ENCODE peak calls at places on chromosomes 2 and 18, in eight cellular contexts. U is GM23338, Q is IMR-90, E is left ventricle myocardium inferior, X is lung, T is thyroid gland, W is cardiac muscle cell, Y is stomach. Z is an unnamed sample.

GRCh38 chr2:73611867-73612266 is 30.4 kb downstream of the NAT8 start:
- DNase-seq in W (no peak), X (no peak), E (no peak), U (no peak), Q (peak; percentile 31), T (no peak), Y (no peak), Z (no peak)

GRCh38 chr18:22088029-22088428 is 81.4 kb upstream of the GATA6 start:
- DNase-seq in U (no peak), Y (peak; percentile 81), W (no peak), X (peak; percentile 73), T (peak; percentile 4), E (no peak), Q (no peak), Z (no peak)

GRCh38 chr18:13514558-13514957 is 211.8 kb downstream of the FAM210A start:
- DNase-seq in Q (no peak), E (no peak), U (no peak), W (no peak), T (no peak), X (no peak), Y (no peak), Z (no peak)

GRCh38 chr2:54568876-54569298 is 112.8 kb downstream of the SPTBN1 start:
- DNase-seq in T (no peak), E (no peak), Q (no peak), W (peak; percentile 77), X (no peak), U (no peak), Y (peak; percentile 73), Z (no peak)

GRCh38 chr2:602571-603366 is 74.4 kb downstream of the TMEM18 start:
- DNase-seq in U (no peak), T (no peak), Q (no peak), X (no peak), W (no peak), E (no peak), Y (no peak), Z (no peak)

GRCh38 chr2:235543851-235544686 is 50.2 kb downstream of the AGAP1 start:
- DNase-seq in Q (no peak), U (no peak), Y (no peak), T (no peak), W (no peak), E (no peak), X (no peak), Z (no peak)

GRCh38 chr2:68807821-68808266 is 63.4 kb downstream of the BMP10 start:
- DNase-seq in Y (no peak), U (no peak), E (no peak), W (no peak), X (peak; percentile 52), T (no peak), Q (peak; percentile 12), Z (no peak)

GRCh38 chr2:17813015-17813741 is 3.1 kb upstream of the MSGN1 start:
- DNase-seq in U (no peak), T (no peak), W (no peak), Q (peak; percentile 27), Y (no peak), X (no peak), E (no peak), Z (no peak)

GRCh38 chr2:16394072-16394985 is 271.3 kb downstream of the CYRIA start:
- DNase-seq in Q (no peak), U (no peak), T (no peak), Y (no peak), X (no peak), E (no peak), W (peak; percentile 52), Z (peak; percentile 37)

GRCh38 chr18:48818329-48819254 is 132.2 kb downstream of the SMAD7 start:
- DNase-seq in X (no peak), U (no peak), W (no peak), Y (peak; percentile 17), E (peak; percentile 17), T (no peak), Q (no peak), Z (no peak)

GRCh38 chr2:1618191-1618961 is 125.9 kb downstream of the PXDN start:
- DNase-seq in X (no peak), E (no peak), W (no peak), U (no peak), Q (no peak), T (no peak), Y (no peak), Z (peak; percentile 28)

GRCh38 chr2:241224068-241224850 is 35.8 kb downstream of the ANO7 start:
- DNase-seq in E (peak; percentile 57), T (no peak), U (peak; percentile 44), W (no peak), Y (no peak), Q (peak; percentile 66), X (no peak), Z (peak; percentile 71)

GRCh38 chr2:181784556-181784955 is 104.2 kb upstream of the NEUROD1 start:
- DNase-seq in U (no peak), E (no peak), X (no peak), Y (no peak), Q (peak; percentile 68), W (no peak), T (no peak), Z (no peak)

GRCh38 chr18:55500316-55501086 is 87.5 kb downstream of the TCF4 start:
- DNase-seq in W (no peak), Q (peak; percentile 92), X (no peak), U (no peak), Y (no peak), E (no peak), T (no peak), Z (no peak)

GRCh38 chr2:90645-91312 is 44.5 kb upstream of the FAM110C start:
- DNase-seq in U (no peak), E (no peak), Q (no peak), T (peak; percentile 43), W (no peak), Y (no peak), X (no peak), Z (no peak)

GRCh38 chr2:241901500-241902351 is 32.2 kb downstream of the RTP5 start:
- DNase-seq in X (no peak), Y (peak; percentile 39), Q (no peak), U (peak; percentile 77), E (no peak), W (peak; percentile 78), T (peak; percentile 95), Z (peak; percentile 84)

GRCh38 chr2:28325567-28326468 is 66.8 kb upstream of the FOSL2 start:
- DNase-seq in E (no peak), Q (no peak), T (no peak), Y (no peak), X (no peak), W (no peak), U (no peak), Z (peak; percentile 45)

GRCh38 chr2:8009010-8009597 is 672.8 kb upstream of the ID2 start:
- DNase-seq in X (no peak), Y (no peak), W (no peak), E (no peak), T (no peak), U (no peak), Q (peak; percentile 42), Z (no peak)

GRCh38 chr2:24642351-24642750 is 150.8 kb downstream of the PTRHD1 start:
- DNase-seq in X (no peak), Q (no peak), W (no peak), E (no peak), Y (no peak), T (no peak), U (no peak), Z (no peak)

GRCh38 chr2:109070290-109070689 is 58.7 kb upstream of the SH3RF3 start:
- DNase-seq in Y (no peak), X (no peak), U (no peak), Q (no peak), E (no peak), T (no peak), W (no peak), Z (no peak)

GRCh38 chr2:54149623-54150501 is 34.4 kb downstream of the ACYP2 start:
- DNase-seq in E (no peak), Y (no peak), U (no peak), Q (peak; percentile 73), T (no peak), X (no peak), W (no peak), Z (no peak)

GRCh38 chr2:30272761-30273573 is 41.6 kb downstream of the LBH start:
- DNase-seq in E (no peak), Y (no peak), X (no peak), Q (peak; percentile 77), T (no peak), W (no peak), U (no peak), Z (no peak)

GRCh38 chr2:163887182-163887581 is 151.4 kb upstream of the FIGN start:
- DNase-seq in U (no peak), X (no peak), T (no peak), E (no peak), Q (no peak), W (no peak), Y (no peak), Z (no peak)

GRCh38 chr2:8594731-8595427 is 87.0 kb upstream of the ID2 start:
- DNase-seq in Y (no peak), U (no peak), X (no peak), T (no peak), E (no peak), Q (peak; percentile 23), W (no peak), Z (no peak)

GRCh38 chr2:70069049-70069448 is 18.2 kb upstream of the PCBP1 start:
- DNase-seq in E (no peak), W (no peak), U (no peak), Q (peak; percentile 6), T (no peak), X (no peak), Y (peak; percentile 48), Z (no peak)

GRCh38 chr2:38322224-38322914 is 54.7 kb downstream of the ATL2 start:
- DNase-seq in T (no peak), X (no peak), Y (no peak), W (no peak), E (no peak), Q (no peak), U (no peak), Z (no peak)
- H3K4me3 ChIP-seq in T (no peak overlapping the region), X (no peak overlapping the region), Y (no peak overlapping the region), W (no peak overlapping the region), E (no peak overlapping the region), Q (no peak overlapping the region), U (no peak overlapping the region), Z (no peak overlapping the region)

GRCh38 chr18:59332986-59333385 is 14.5 kb upstream of the CPLX4 start:
- DNase-seq in W (peak; percentile 57), U (no peak), Q (no peak), T (no peak), Y (no peak), X (no peak), E (no peak), Z (no peak)
- H3K36me3 ChIP-seq in W (peaks cover 69% of the 10 kb centered on the region), U (peaks cover 41% of the 10 kb centered on the region), Q (peaks cover 35% of the 10 kb centered on the region), T (peaks cover 51% of the 10 kb centered on the region), Y (peaks cover 100% of the 10 kb centered on the region), X (peaks cover 10% of the 10 kb centered on the region), E (peaks cover 94% of the 10 kb centered on the region), Z (peaks cover 14% of the 10 kb centered on the region)

DNA sequence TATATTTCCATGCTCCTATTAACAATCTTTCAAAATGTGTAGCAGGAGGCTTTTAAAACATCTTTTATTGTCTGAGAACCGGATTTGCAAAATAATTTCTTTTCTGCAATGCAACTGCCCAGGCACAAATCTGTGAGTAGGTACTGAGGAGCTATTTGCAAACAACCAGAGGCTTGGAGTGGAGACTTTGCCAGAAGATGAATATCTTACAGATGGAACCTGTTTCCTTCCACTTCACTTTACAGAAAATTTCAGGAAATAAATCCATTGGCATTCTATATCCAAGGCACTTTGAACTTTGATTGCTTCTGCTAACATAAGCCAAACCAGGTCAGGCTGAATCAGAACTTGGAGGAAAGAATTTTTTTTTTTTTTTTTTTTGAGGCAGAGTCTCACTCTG is 237.4 kb upstream of the REV1 start:
- DNase-seq in U (no peak), E (no peak), W (no peak), Q (peak; percentile 13), X (no peak), T (no peak), Y (no peak), Z (no peak)
- H3K27me3 ChIP-seq in U (no peaks in the 10 kb centered on the region), E (no peaks in the 10 kb centered on the region), W (no peaks in the 10 kb centered on the region), Q (no peaks in the 10 kb centered on the region), X (no peaks in the 10 kb centered on the region), T (no peaks in the 10 kb centered on the region), Y (no peaks in the 10 kb centered on the region), Z (no peaks in the 10 kb centered on the region)

GRCh38 chr2:238845583-238846480 is 2.1 kb upstream of the TWIST2 start:
- DNase-seq in X (peak; percentile 22), U (peak; percentile 21), Q (no peak), T (no peak), W (no peak), Y (no peak), E (no peak), Z (no peak)
- H3K4me3 ChIP-seq in X (no peak overlapping the region), U (peak overlapping the region; percentile 66), Q (no peak overlapping the region), T (no peak overlapping the region), W (no peak overlapping the region), Y (peak overlapping the region; percentile 63), E (peak overlapping the region; percentile 67), Z (peak overlapping the region; percentile 50)